ENCODE peak calls at places on chromosomes 2 and 18, in six cellular contexts. N, L, F, V, J and C are unnamed samples.

GRCh38 chr2:1731963-1732768 is 12.1 kb downstream of the PXDN start:
- DNase-seq in J (peak; percentile 93), N (no peak), F (no peak), L (peak; percentile 56), V (no peak), C (no peak)

GRCh38 chr2:114252713-114253112 is 189.7 kb upstream of the DPP10 start:
- DNase-seq in F (no peak), L (no peak), V (no peak), J (no peak), N (no peak), C (no peak)

GRCh38 chr2:37282746-37283145 is 41.9 kb downstream of the PRKD3 start:
- DNase-seq in L (no peak), F (no peak), V (no peak), N (no peak), J (no peak), C (no peak)

GRCh38 chr2:205877501-205877900 is 195.2 kb downstream of the NRP2 start:
- DNase-seq in N (no peak), V (no peak), L (no peak), J (no peak), F (no peak), C (no peak)

GRCh38 chr2:176129013-176129796 is at the start of gene HOXD8:
- DNase-seq in J (no peak), N (peak; percentile 71), L (peak; percentile 86), V (peak; percentile 32), F (peak; percentile 81), C (peak; percentile 93)

GRCh38 chr2:120936476-120937334 is 201.0 kb downstream of the GLI2 start:
- DNase-seq in L (no peak), J (no peak), F (no peak), V (no peak), N (no peak), C (no peak)

GRCh38 chr2:70684846-70685622 is 83.0 kb downstream of the ADD2 start:
- DNase-seq in F (no peak), N (no peak), L (no peak), J (no peak), V (no peak), C (peak; percentile 67)

GRCh38 chr2:74915743-74916142 is 42.7 kb upstream of the POLE4 start:
- DNase-seq in J (no peak), V (peak; percentile 87), N (peak; percentile 38), L (no peak), F (no peak), C (no peak)

GRCh38 chr2:33024758-33025157 is 78.0 kb downstream of the LTBP1 start:
- DNase-seq in V (no peak), N (no peak), L (no peak), F (no peak), J (no peak), C (no peak)

GRCh38 chr2:117801826-117802225 is 12.7 kb upstream of the DDX18 start:
- DNase-seq in V (no peak), L (no peak), J (no peak), N (no peak), F (no peak), C (no peak)

GRCh38 chr2:71528221-71528620 is 74.9 kb downstream of the DYSF start:
- DNase-seq in J (no peak), L (no peak), V (no peak), N (no peak), F (no peak), C (no peak)

GRCh38 chr2:105519516-105519915 is 120.7 kb upstream of the FHL2 start:
- DNase-seq in J (no peak), N (no peak), L (no peak), F (no peak), V (no peak), C (no peak)

GRCh38 chr2:23705771-23706612 is 220.9 kb downstream of the ATAD2B start:
- DNase-seq in J (no peak), L (no peak), V (no peak), N (no peak), F (no peak), C (no peak)

GRCh38 chr2:218229239-218229638 is 12.2 kb downstream of the ARPC2 start:
- DNase-seq in J (peak; percentile 62), L (no peak), N (peak; percentile 15), F (peak; percentile 5), V (peak; percentile 86), C (no peak)

GRCh38 chr2:191369034-191369433 is 123.8 kb downstream of the MYO1B start:
- DNase-seq in L (no peak), J (no peak), V (no peak), N (peak; percentile 17), F (no peak), C (peak; percentile 12)

GRCh38 chr18:31061945-31062344 is 19.4 kb upstream of the DSC3 start:
- DNase-seq in L (no peak), F (no peak), V (no peak), N (no peak), J (no peak), C (no peak)

GRCh38 chr2:234081970-234082822 is 31.7 kb downstream of the SPP2 start:
- DNase-seq in F (peak; percentile 31), J (no peak), V (no peak), N (no peak), L (no peak), C (peak; percentile 81)

GRCh38 chr2:209870067-209870466 is 98.4 kb downstream of the UNC80 start:
- DNase-seq in L (no peak), F (no peak), J (no peak), N (no peak), V (no peak), C (no peak)

GRCh38 chr2:109372614-109373013 is 241.2 kb downstream of the SEPTIN10 start:
- DNase-seq in L (no peak), F (no peak), N (no peak), J (no peak), V (no peak), C (no peak)

GRCh38 chr18:8730080-8730827 is 24.9 kb downstream of the MTCL1 start:
- DNase-seq in J (no peak), N (no peak), L (no peak), F (no peak), V (peak; percentile 96), C (peak; percentile 25)

GRCh38 chr2:102033028-102033749 is 41.4 kb downstream of the IL1R2 start:
- DNase-seq in J (peak; percentile 69), N (no peak), V (peak; percentile 60), L (no peak), F (peak; percentile 51), C (peak; percentile 49)

GRCh38 chr18:3873698-3874495 is 423.9 kb downstream of the TGIF1 start:
- DNase-seq in N (peak; percentile 42), J (no peak), V (no peak), L (no peak), F (no peak), C (peak; percentile 59)

GRCh38 chr2:178320011-178320410 is 125.7 kb downstream of the OSBPL6 start:
- DNase-seq in F (no peak), J (no peak), N (no peak), V (no peak), L (no peak), C (peak; percentile 85)

GRCh38 chr2:186484062-186484735 is 1.9 kb upstream of the ZC3H15 start:
- DNase-seq in J (no peak), N (no peak), F (peak; percentile 2), L (no peak), V (no peak), C (no peak)

GRCh38 chr2:236903978-236904377 is 181.7 kb upstream of the COPS8 start:
- DNase-seq in F (no peak), L (no peak), J (no peak), N (no peak), V (no peak), C (no peak)

GRCh38 chr2:3168230-3168891 is 209.3 kb downstream of the EIPR1 start:
- DNase-seq in N (no peak), F (peak; percentile 21), V (peak; percentile 47), J (no peak), L (peak; percentile 64), C (no peak)

GRCh38 chr2:119706196-119706595 is 27.2 kb downstream of the TMEM177 start:
- DNase-seq in N (no peak), F (no peak), J (no peak), V (no peak), L (no peak), C (no peak)

GRCh38 chr2:69113627-69114026 is 100.6 kb downstream of the ANTXR1 start:
- DNase-seq in L (no peak), V (no peak), F (no peak), N (no peak), J (no peak), C (no peak)

GRCh38 chr2:45901468-45902081 is 250.1 kb downstream of the PRKCE start:
- DNase-seq in L (no peak), F (no peak), V (no peak), J (no peak), N (no peak), C (no peak)

GRCh38 chr2:42132066-42132965 is 36.8 kb upstream of the EML4 start:
- DNase-seq in V (peak; percentile 91), L (no peak), N (no peak), J (peak; percentile 77), F (no peak), C (peak; percentile 38)

GRCh38 chr18:48534364-48534763 is 4.5 kb upstream of the CTIF start:
- DNase-seq in L (no peak), V (peak; percentile 48), J (no peak), N (no peak), F (no peak), C (no peak)